ENCODE peak calls at places on chromosomes 1 and 21, in four cellular contexts. D is activated CD8-positive, alpha-beta T cell treated with anti-CD3 and anti-CD28 coated beads for 36 hours; K is psoas muscle; C is keratinocyte. Z is an unnamed sample.

GRCh38 chr1:170073893-170074249 is 624 bp downstream of the KIFAP3 start:
- DNase-seq in C (no peak), K (no peak), D (no peak), Z (no peak)

GRCh38 chr1:26318338-26319064 is 743 bp downstream of the CD52 start:
- DNase-seq in D (peak; percentile 84), C (no peak), K (no peak), Z (peak; percentile 56)

GRCh38 chr1:201409440-201409839 is 10.3 kb upstream of the LAD1 start:
- DNase-seq in D (no peak), C (no peak), K (no peak), Z (no peak)

GRCh38 chr1:39752703-39753102 is 14.0 kb downstream of the PPIE start:
- DNase-seq in C (no peak), K (no peak), D (no peak), Z (no peak)

GRCh38 chr1:32925360-32926142 is 24.4 kb upstream of the TMEM54 start:
- DNase-seq in C (no peak), K (no peak), D (peak; percentile 35), Z (no peak)

GRCh38 chr1:23480187-23481025 is 3.6 kb downstream of the ASAP3 start:
- DNase-seq in D (no peak), C (no peak), K (no peak), Z (no peak)

GRCh38 chr1:116560704-116561490 is 9.9 kb downstream of the CD58 start:
- DNase-seq in C (no peak), K (no peak), D (no peak), Z (no peak)

GRCh38 chr1:219699870-219700269 is 87.0 kb upstream of the ZC3H11B start:
- DNase-seq in D (no peak), C (no peak), K (no peak), Z (no peak)

GRCh38 chr21:45986316-45987051 is 4.9 kb downstream of the COL6A1 start:
- DNase-seq in C (no peak), D (peak; percentile 3), K (no peak), Z (no peak)

GRCh38 chr1:224623743-224624333 is 7.7 kb downstream of the CNIH3 start:
- DNase-seq in D (peak; percentile 94), C (no peak), K (no peak), Z (no peak)

GRCh38 chr1:176159993-176160392 is 47.1 kb downstream of the COP1 start:
- DNase-seq in C (no peak), K (no peak), D (no peak), Z (peak; percentile 8)

GRCh38 chr1:116008651-116009380 is 32.5 kb downstream of the SLC22A15 start:
- DNase-seq in C (no peak), D (no peak), K (no peak), Z (no peak)

GRCh38 chr1:52978045-52978444 is 51.0 kb downstream of the SCP2 start:
- DNase-seq in K (no peak), C (no peak), D (no peak), Z (no peak)

GRCh38 chr1:41474490-41475271 is 9.8 kb downstream of the EDN2 start:
- DNase-seq in C (no peak), K (no peak), D (no peak), Z (no peak)

GRCh38 chr1:6298940-6299465 is 38.1 kb upstream of the GPR153 start:
- DNase-seq in D (no peak), C (no peak), K (no peak), Z (no peak)

GRCh38 chr1:54126271-54126815 is 26.5 kb downstream of the CDCP2 start:
- DNase-seq in D (no peak), C (no peak), K (no peak), Z (no peak)

GRCh38 chr1:220432408-220432807 is 95.5 kb upstream of the MARK1 start:
- DNase-seq in K (no peak), D (no peak), C (no peak), Z (no peak)

GRCh38 chr1:228181635-228182034 is 16.0 kb downstream of the IBA57 start:
- DNase-seq in D (no peak), K (no peak), C (no peak), Z (no peak)

GRCh38 chr1:85616736-85617135 is 36.2 kb downstream of the CCN1 start:
- DNase-seq in D (no peak), C (no peak), K (no peak), Z (no peak)

GRCh38 chr1:230308039-230308438 is 118.1 kb downstream of the PGBD5 start:
- DNase-seq in C (no peak), K (peak; percentile 70), D (no peak), Z (no peak)

GRCh38 chr1:173429517-173430477 is 47.3 kb upstream of the PRDX6 start:
- DNase-seq in D (peak; percentile 84), K (peak; percentile 89), C (no peak), Z (no peak)

GRCh38 chr1:231049121-231049979 is 9.3 kb upstream of the FAM89A start:
- DNase-seq in K (no peak), D (no peak), C (no peak), Z (no peak)

GRCh38 chr1:160629286-160630210 is 17.3 kb downstream of the SLAMF1 start:
- DNase-seq in K (peak; percentile 33), C (no peak), D (peak; percentile 90), Z (no peak)

GRCh38 chr1:115423776-115424175 is 85.7 kb upstream of the NGF start:
- DNase-seq in D (no peak), K (no peak), C (no peak), Z (no peak)

GRCh38 chr1:3399732-3400131 is 54.7 kb upstream of the ARHGEF16 start:
- DNase-seq in D (no peak), C (no peak), K (no peak), Z (no peak)

GRCh38 chr1:907611-908451 is 15.9 kb upstream of the SAMD11 start:
- DNase-seq in C (no peak), D (no peak), K (peak; percentile 11), Z (no peak)

GRCh38 chr1:160625725-160626498 is 20.9 kb downstream of the SLAMF1 start:
- DNase-seq in D (peak; percentile 86), K (no peak), C (no peak), Z (no peak)

DNA sequence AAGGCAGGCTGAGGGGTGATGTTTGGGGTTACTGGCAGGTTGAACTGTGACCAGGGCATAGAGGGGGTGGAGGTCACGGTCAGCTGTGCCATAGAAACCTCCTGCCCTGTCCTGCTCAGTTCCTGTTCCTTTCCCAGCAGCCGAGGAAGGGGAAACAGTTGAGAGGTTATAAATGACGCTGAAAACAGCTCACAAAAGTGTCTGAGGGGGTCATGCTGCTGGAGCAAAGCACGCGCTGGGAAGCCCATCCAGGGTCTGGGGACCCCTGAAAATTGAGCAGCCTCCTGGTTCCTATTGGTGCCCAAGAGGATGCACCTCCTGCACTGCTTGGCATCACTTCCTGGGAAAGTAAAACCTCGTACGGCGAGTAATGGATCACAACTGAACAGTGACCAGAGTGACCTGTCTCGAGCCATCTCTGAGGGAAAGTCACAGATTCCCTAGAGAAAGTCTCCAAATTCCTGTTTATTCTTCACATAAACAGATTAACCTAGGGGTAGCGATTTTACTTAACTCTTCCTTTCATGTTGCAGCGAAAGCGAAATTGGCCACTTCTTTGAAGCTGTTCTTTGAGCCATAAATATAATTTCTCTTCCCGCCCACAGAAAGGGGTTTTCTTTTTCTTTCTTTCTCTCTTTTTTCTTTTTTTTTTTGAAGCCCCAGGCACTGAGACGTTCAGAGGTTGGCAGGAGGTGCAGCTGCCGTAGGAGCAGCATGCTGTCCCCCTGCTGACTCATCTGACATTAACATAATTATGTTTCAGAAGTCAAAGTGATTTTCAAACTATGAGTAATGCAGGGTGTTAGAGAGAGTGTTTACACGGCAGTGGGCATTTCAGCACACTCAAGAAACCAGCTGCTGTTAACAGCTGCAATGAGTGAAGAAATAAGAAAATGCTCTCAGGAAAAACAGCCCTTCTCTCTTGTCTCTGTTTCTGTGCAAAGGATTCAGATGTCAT is 41.8 kb upstream of the ATF3 start:
- DNase-seq in C (no peak), K (no peak), D (peak; percentile 82), Z (peak; percentile 88)
- TF ChIP-seq CTCF in C (no peak), K (no peak), D (no peak), Z (no peak)

GRCh38 chr1:150272379-150272840 is at the start of gene C1orf54:
- DNase-seq in D (no peak), C (no peak), K (peak; percentile 66), Z (no peak)
- TF ChIP-seq CTCF in D (no peak), C (no peak), K (no peak), Z (no peak)

DNA sequence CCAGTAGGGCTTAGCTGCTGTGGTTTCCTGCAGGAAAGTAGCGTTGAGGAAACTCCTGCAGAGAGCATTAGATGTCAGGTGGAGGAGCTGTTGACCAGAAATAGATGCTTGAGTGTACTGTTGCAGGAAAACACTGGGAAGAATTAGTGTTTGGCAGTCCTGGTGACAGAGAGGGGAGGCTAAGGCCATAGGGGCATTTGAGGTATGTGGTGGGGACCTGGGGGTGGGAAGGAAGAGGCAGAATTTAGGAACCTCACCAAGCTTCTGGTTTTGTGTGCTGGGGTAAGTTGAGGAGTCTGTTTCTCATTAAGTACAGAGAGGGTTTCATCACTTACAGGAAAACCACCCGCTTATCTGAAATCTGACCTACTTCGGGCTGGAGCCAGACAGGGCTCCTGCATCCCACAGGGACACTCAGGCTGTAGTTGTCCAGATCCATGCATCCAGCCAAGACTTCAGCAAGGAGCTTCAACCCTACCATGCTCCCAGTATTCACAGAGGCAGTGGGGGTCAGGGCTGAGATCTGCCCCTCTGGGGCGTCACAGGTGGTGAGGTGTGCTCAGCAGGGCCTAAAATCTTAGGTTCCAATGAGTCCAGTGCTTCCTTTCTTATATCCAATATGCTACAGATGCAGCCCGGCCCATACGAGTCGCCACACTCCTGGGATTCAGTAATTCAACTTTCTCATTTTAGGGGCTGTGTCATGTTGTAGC is 15.1 kb downstream of the SH2D2A start:
- DNase-seq in D (no peak), K (peak; percentile 41), C (no peak), Z (no peak)
- TF ChIP-seq CTCF in D (no peak), K (peak; percentile 24), C (no peak), Z (no peak)

GRCh38 chr21:33374080-33374873 is 28.9 kb upstream of the IFNGR2 start:
- DNase-seq in D (peak; percentile 79), C (no peak), K (no peak), Z (no peak)
- TF ChIP-seq CTCF in D (peak; percentile 71), C (peak; percentile 40), K (peak; percentile 52), Z (peak; percentile 55)

DNA sequence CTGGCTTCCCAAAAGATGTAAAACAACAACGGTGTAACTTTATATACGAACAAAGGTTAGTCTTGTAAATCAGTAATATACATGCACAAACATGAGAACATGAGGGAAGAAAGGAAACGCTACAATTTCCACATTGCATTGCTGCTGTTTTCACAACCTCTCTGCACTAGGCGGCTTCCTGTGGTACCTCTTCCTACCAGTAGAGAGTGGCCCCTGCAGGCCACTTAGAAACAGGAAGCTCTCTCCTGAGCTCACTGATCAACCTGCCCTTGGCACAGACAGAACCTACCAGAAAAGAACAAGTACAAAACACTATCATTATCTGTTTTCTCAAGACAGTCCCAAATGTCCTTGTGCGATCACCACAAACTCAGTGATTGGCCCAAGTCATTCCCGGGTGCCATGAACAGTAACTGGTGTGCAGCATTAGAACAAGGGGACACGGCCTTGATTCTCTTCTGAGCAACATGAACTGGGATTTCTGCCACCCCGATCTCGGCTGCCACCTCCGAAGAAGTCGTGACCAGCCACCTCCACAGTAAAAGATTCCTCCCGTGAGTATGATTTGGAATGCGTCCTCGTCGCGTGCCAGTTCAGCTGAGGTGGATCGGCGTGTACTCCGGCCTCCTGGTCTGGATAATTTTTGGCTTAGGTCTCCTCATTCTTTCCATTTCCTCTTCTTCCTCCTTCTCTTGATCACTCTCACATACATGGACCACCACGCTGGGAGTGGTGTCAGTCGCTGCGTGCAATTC is 5.7 kb upstream of the KCNE1 start:
- DNase-seq in C (no peak), D (peak; percentile 57), K (no peak), Z (no peak)
- TF ChIP-seq CTCF in C (peak; percentile 28), D (peak; percentile 17), K (no peak), Z (peak; percentile 19)

GRCh38 chr21:41713495-41714281 is 53.2 kb downstream of the RIPK4 start:
- DNase-seq in D (no peak), C (no peak), K (no peak), Z (no peak)
- TF ChIP-seq CTCF in D (no peak), C (no peak), K (no peak), Z (no peak)

Z was measured in GM10248.